ENCODE peak calls at places on chromosome 17, in five cellular contexts. I, G, W, B and Y are unnamed samples.

GRCh38 chr17:15349119-15349518 is 7.7 kb upstream of the TEKT3 start:
- DNase-seq in I (no peak), G (no peak), W (no peak), B (no peak), Y (no peak)

GRCh38 chr17:51263001-51263400 is 2.7 kb downstream of the UTP18 start:
- DNase-seq in I (no peak), G (no peak), W (no peak), B (no peak), Y (no peak)

GRCh38 chr17:78748730-78749317 is 33.2 kb downstream of the CYTH1 start:
- DNase-seq in I (peak; percentile 83), G (no peak), W (peak; percentile 74), B (peak; percentile 67), Y (no peak)

GRCh38 chr17:74433421-74434121 is 1.7 kb downstream of the GPRC5C start:
- DNase-seq in I (peak; percentile 72), G (no peak), W (no peak), B (peak; percentile 36), Y (peak; percentile 60)

GRCh38 chr17:39867084-39867890 is 715 bp upstream of the ZPBP2 start:
- DNase-seq in I (no peak), G (no peak), W (peak; percentile 96), B (no peak), Y (no peak)

GRCh38 chr17:80529104-80529903 is 15.3 kb upstream of the RPTOR start:
- DNase-seq in I (no peak), G (no peak), W (no peak), B (no peak), Y (no peak)

GRCh38 chr17:76909971-76910760 is 42.0 kb downstream of the MGAT5B start:
- DNase-seq in I (peak; percentile 32), G (peak; percentile 46), W (no peak), B (peak; percentile 53), Y (peak; percentile 94)

GRCh38 chr17:45223541-45224528 is 2.1 kb downstream of the FMNL1 start:
- DNase-seq in I (no peak), G (no peak), W (no peak), B (no peak), Y (no peak)

GRCh38 chr17:80895366-80895765 is 96.3 kb upstream of the CHMP6 start:
- DNase-seq in I (no peak), G (no peak), W (no peak), B (no peak), Y (no peak)

GRCh38 chr17:31583795-31584340 is 192.4 kb downstream of the RAB11FIP4 start:
- DNase-seq in I (no peak), G (no peak), W (no peak), B (no peak), Y (no peak)

GRCh38 chr17:57601328-57601727 is 143.8 kb downstream of the CCDC182 start:
- DNase-seq in I (no peak), G (no peak), W (no peak), B (no peak), Y (no peak)

GRCh38 chr17:41615454-41615853 is 2.9 kb upstream of the KRT16 start:
- DNase-seq in I (no peak), G (no peak), W (no peak), B (no peak), Y (peak; percentile 62)

GRCh38 chr17:59892251-59892848 is 393 bp downstream of the TUBD1 start:
- DNase-seq in I (no peak), G (no peak), W (no peak), B (no peak), Y (peak; percentile 9)

GRCh38 chr17:18224428-18225120 is 861 bp upstream of the LLGL1 start:
- DNase-seq in I (peak; percentile 46), G (no peak), W (no peak), B (no peak), Y (peak; percentile 96)

GRCh38 chr17:64614266-64615011 is 47.7 kb downstream of the SMURF2 start:
- DNase-seq in I (no peak), G (no peak), W (no peak), B (no peak), Y (no peak)

GRCh38 chr17:57044976-57045867 is 39.8 kb upstream of the AKAP1 start:
- DNase-seq in I (no peak), G (no peak), W (no peak), B (no peak), Y (no peak)

GRCh38 chr17:77451271-77451893 is 310.6 kb downstream of the SEC14L1 start:
- DNase-seq in I (peak; percentile 96), G (no peak), W (no peak), B (peak; percentile 84), Y (peak; percentile 95)

GRCh38 chr17:18203308-18203707 is 19.7 kb downstream of the ALKBH5 start:
- DNase-seq in I (peak; percentile 60), G (no peak), W (no peak), B (no peak), Y (no peak)

GRCh38 chr17:11331790-11332526 is 90.9 kb downstream of the SHISA6 start:
- DNase-seq in I (no peak), G (no peak), W (no peak), B (no peak), Y (no peak)

GRCh38 chr17:33328129-33328528 is 35.0 kb upstream of the ASIC2 start:
- DNase-seq in I (no peak), G (no peak), W (no peak), B (no peak), Y (peak; percentile 70)

GRCh38 chr17:57277923-57278604 is 21.7 kb downstream of the MSI2 start:
- DNase-seq in I (no peak), G (no peak), W (no peak), B (no peak), Y (no peak)

GRCh38 chr17:78257810-78258322 is 26.4 kb downstream of the TMEM235 start:
- DNase-seq in I (no peak), G (no peak), W (no peak), B (peak; percentile 59), Y (no peak)

GRCh38 chr17:72826602-72827001 is 265.9 kb downstream of the SLC39A11 start:
- DNase-seq in I (no peak), G (peak; percentile 35), W (no peak), B (no peak), Y (no peak)

GRCh38 chr17:41406205-41406604 is 8.8 kb upstream of the KRT31 start:
- DNase-seq in I (no peak), G (no peak), W (no peak), B (no peak), Y (no peak)

GRCh38 chr17:36674278-36674650 is 72.9 kb downstream of the MRM1 start:
- DNase-seq in I (no peak), G (no peak), W (no peak), B (no peak), Y (no peak)

GRCh38 chr17:61500287-61500686 is 48.1 kb downstream of the TBX4 start:
- DNase-seq in I (no peak), G (no peak), W (no peak), B (no peak), Y (no peak)
- TF ChIP-seq JUNB in I (no peak), G (no peak), W (no peak), B (no peak), Y (no peak)

DNA sequence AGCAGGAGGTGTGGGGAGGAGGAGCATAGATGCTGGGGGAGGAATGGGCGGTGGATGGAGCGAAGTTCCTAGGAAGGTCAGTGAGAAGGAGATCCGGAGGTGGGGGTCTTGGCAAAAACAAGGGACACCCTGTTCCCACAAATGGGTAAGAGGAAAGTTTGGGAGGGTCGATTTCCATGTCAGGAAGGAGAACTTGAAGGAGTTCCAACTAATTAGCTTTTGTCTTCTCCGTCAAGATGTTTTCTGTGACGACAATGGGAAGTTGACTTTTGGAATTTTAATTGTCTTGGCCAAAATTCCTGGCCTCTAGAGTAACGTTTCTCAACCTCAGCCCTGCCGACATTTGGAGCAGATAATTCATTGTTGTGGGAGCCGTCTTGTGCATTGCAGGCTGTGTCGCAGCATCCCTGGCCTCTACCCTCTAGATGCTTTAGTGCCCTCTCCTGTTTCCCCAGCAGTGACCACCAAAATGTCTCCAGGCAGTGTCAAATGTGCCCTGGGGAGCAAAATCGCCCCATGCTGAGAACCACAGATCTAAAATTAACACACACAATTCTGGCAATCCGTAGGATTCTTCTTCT is 97.1 kb downstream of the PITPNC1 start:
- DNase-seq in I (no peak), G (no peak), W (no peak), B (no peak), Y (peak; percentile 47)
- TF ChIP-seq JUNB in I (no peak), G (no peak), W (no peak), B (no peak), Y (no peak)

DNA sequence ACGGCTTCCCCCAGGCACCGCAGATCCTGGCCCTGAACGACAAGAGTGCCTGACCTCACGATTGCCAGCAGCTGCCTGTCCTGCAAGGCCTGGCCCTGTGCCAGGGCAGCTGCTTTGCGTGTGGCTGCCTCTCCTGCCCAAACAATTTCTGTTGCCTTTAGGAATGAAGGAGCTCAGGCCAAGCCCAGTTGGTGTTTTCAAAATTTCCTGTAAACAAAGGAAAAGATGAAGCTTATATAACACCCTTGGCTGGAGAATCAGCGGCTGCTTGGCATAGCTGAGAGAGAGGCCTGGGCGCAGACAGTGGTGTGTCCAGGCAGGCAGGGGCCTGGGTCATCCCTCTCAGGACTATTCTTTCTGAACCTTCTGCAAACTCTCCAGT is 11.7 kb upstream of the SLC47A2 start:
- DNase-seq in I (peak; percentile 44), G (no peak), W (no peak), B (no peak), Y (no peak)
- TF ChIP-seq JUNB in I (no peak), G (no peak), W (no peak), B (no peak), Y (no peak)

DNA sequence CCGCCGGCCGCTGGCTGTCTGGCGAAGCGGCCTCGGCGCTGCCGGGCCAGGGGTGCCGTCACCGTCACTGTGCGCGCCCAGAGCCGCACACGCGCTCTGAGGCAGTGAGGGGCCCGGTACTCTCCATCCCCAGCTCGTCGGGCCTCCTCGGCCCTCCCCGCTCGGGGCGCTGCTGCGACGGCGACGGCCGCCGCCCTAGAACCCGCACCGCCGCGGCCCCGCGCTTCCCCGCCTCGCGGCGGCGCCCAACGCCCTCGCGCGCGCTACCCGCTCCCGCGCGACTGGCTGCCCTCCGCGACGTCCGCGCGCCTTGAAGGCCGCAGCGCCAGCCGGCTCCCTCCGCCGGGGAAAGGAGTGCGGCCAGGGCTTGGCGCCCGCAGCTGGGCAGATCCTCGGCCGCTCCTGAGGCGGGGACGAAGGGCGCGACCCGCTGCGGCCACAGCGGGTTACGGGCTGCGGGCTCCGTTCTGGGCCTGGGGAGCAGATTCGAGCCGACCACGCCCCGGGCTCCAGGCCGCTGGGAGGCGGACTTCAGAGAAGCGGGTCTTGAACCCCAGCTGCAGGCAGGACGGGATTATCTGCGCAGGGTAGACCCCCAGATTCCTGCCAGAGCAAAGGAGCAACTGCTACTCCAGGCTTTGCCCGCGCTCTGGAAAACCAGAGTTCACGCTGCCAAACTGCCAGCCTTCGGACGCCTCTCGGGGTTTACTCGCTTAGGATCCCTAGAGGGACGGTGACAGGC is at the start of gene ULK2:
- DNase-seq in I (no peak), G (peak; percentile 52), W (no peak), B (no peak), Y (peak; percentile 83)
- TF ChIP-seq JUNB in I (no peak), G (no peak), W (no peak), B (no peak), Y (no peak)

DNA sequence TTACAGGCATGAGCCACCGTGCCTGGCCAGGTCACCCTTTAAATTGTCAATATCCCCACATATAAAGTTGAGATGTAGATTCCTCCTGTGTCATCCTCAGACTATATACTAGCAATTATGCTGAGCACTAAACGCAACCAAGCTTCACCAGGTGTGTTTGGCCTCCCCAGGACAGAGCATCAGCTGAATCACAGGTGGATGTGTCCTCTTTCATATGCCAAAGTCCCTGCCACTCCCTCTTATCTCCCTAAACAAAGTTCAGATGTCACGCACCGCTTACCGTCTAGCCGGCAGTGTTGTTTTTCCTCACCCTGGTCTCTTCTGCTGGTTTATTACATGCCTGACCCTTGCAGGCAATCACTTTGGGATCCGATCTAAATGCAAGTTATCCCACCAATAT is 43.8 kb upstream of the ARHGAP44 start:
- DNase-seq in I (no peak), G (no peak), W (no peak), B (no peak), Y (no peak)
- TF ChIP-seq JUNB in I (no peak), G (no peak), W (no peak), B (no peak), Y (no peak)